ENCODE peak calls at places on chromosomes 7 and 10, in nine cellular contexts. One of them, this sample, is unnamed.

GRCh38 chr7:140541513-140542192 is 62.3 kb upstream of the MKRN1 start:
- DNase-seq in PC-3: peak
- DNase-seq in A549: peak
- DNase-seq in SK-N-SH: peak
- DNase-seq in kidney: no peak
- DNase-seq in AG04450: peak
- DNase-seq in IMR-90: peak
- DNase-seq in mammary epithelial cell: peak
- DNase-seq in brain microvascular endothelial cell: peak
- DNase-seq in this sample: peak

GRCh38 chr7:100429637-100430449 is at the start of gene MEPCE:
- DNase-seq in A549: peak
- DNase-seq in IMR-90: peak
- DNase-seq in SK-N-SH: peak
- DNase-seq in mammary epithelial cell: peak
- DNase-seq in brain microvascular endothelial cell: peak
- DNase-seq in kidney: peak
- DNase-seq in PC-3: peak
- DNase-seq in AG04450: peak
- DNase-seq in this sample: peak

GRCh38 chr10:99560277-99561126 is 27.8 kb downstream of the NKX2-3 start:
- DNase-seq in PC-3: peak
- DNase-seq in brain microvascular endothelial cell: peak
- DNase-seq in IMR-90: peak
- DNase-seq in AG04450: no peak
- DNase-seq in kidney: no peak
- DNase-seq in mammary epithelial cell: peak
- DNase-seq in SK-N-SH: peak
- DNase-seq in A549: peak
- DNase-seq in this sample: peak

GRCh38 chr10:103706760-103707159 is 148.6 kb downstream of the SH3PXD2A start:
- DNase-seq in A549: no peak
- DNase-seq in IMR-90: no peak
- DNase-seq in brain microvascular endothelial cell: no peak
- DNase-seq in SK-N-SH: peak
- DNase-seq in PC-3: no peak
- DNase-seq in kidney: no peak
- DNase-seq in mammary epithelial cell: no peak
- DNase-seq in AG04450: no peak
- DNase-seq in this sample: no peak

GRCh38 chr7:10122573-10123100 is 851.0 kb upstream of the PHF14 start:
- DNase-seq in kidney: no peak
- DNase-seq in SK-N-SH: peak
- DNase-seq in AG04450: no peak
- DNase-seq in IMR-90: no peak
- DNase-seq in brain microvascular endothelial cell: no peak
- DNase-seq in A549: no peak
- DNase-seq in mammary epithelial cell: no peak
- DNase-seq in PC-3: no peak
- DNase-seq in this sample: no peak

GRCh38 chr7:103573479-103574058 is 127.6 kb upstream of the SLC26A5 start:
- DNase-seq in mammary epithelial cell: peak
- DNase-seq in SK-N-SH: peak
- DNase-seq in PC-3: peak
- DNase-seq in AG04450: no peak
- DNase-seq in A549: peak
- DNase-seq in brain microvascular endothelial cell: no peak
- DNase-seq in kidney: no peak
- DNase-seq in IMR-90: peak
- DNase-seq in this sample: peak

GRCh38 chr7:106010866-106011265 is 47.8 kb downstream of the CDHR3 start:
- DNase-seq in AG04450: no peak
- DNase-seq in IMR-90: peak
- DNase-seq in A549: no peak
- DNase-seq in SK-N-SH: no peak
- DNase-seq in kidney: no peak
- DNase-seq in mammary epithelial cell: no peak
- DNase-seq in PC-3: no peak
- DNase-seq in brain microvascular endothelial cell: peak
- DNase-seq in this sample: no peak

GRCh38 chr7:103632972-103633371 is 187.0 kb upstream of the SLC26A5 start:
- DNase-seq in IMR-90: peak
- DNase-seq in mammary epithelial cell: peak
- DNase-seq in brain microvascular endothelial cell: no peak
- DNase-seq in PC-3: peak
- DNase-seq in AG04450: no peak
- DNase-seq in kidney: no peak
- DNase-seq in A549: no peak
- DNase-seq in SK-N-SH: no peak
- DNase-seq in this sample: peak

GRCh38 chr10:29861811-29862505 is 197.4 kb downstream of the JCAD start:
- DNase-seq in A549: no peak
- DNase-seq in IMR-90: no peak
- DNase-seq in mammary epithelial cell: peak
- DNase-seq in brain microvascular endothelial cell: no peak
- DNase-seq in SK-N-SH: no peak
- DNase-seq in PC-3: peak
- DNase-seq in kidney: no peak
- DNase-seq in AG04450: no peak
- DNase-seq in this sample: peak

GRCh38 chr7:128148676-128149075 is 92.4 kb upstream of the LEP start:
- DNase-seq in SK-N-SH: no peak
- DNase-seq in PC-3: peak
- DNase-seq in IMR-90: no peak
- DNase-seq in mammary epithelial cell: no peak
- DNase-seq in brain microvascular endothelial cell: no peak
- DNase-seq in kidney: no peak
- DNase-seq in A549: no peak
- DNase-seq in AG04450: no peak
- DNase-seq in this sample: no peak

GRCh38 chr7:140722254-140722653 is 25.7 kb downstream of the NDUFB2 start:
- DNase-seq in A549: no peak
- DNase-seq in SK-N-SH: no peak
- DNase-seq in IMR-90: no peak
- DNase-seq in mammary epithelial cell: no peak
- DNase-seq in brain microvascular endothelial cell: no peak
- DNase-seq in AG04450: no peak
- DNase-seq in PC-3: no peak
- DNase-seq in kidney: no peak
- DNase-seq in this sample: no peak

GRCh38 chr7:137715546-137715945 is 131.2 kb downstream of the DGKI start:
- DNase-seq in SK-N-SH: no peak
- DNase-seq in mammary epithelial cell: peak
- DNase-seq in brain microvascular endothelial cell: no peak
- DNase-seq in AG04450: no peak
- DNase-seq in IMR-90: peak
- DNase-seq in kidney: no peak
- DNase-seq in PC-3: no peak
- DNase-seq in A549: no peak
- DNase-seq in this sample: no peak

GRCh38 chr10:15123749-15124184 is 26.6 kb downstream of the RPP38 start:
- DNase-seq in IMR-90: peak
- DNase-seq in AG04450: peak
- DNase-seq in kidney: no peak
- DNase-seq in mammary epithelial cell: peak
- DNase-seq in SK-N-SH: no peak
- DNase-seq in brain microvascular endothelial cell: peak
- DNase-seq in PC-3: peak
- DNase-seq in A549: no peak
- DNase-seq in this sample: peak

GRCh38 chr7:85023066-85023687 is 163.7 kb downstream of the SEMA3D start:
- DNase-seq in PC-3: peak
- DNase-seq in brain microvascular endothelial cell: peak
- DNase-seq in AG04450: peak
- DNase-seq in IMR-90: peak
- DNase-seq in kidney: no peak
- DNase-seq in SK-N-SH: no peak
- DNase-seq in A549: peak
- DNase-seq in mammary epithelial cell: peak
- DNase-seq in this sample: no peak

GRCh38 chr7:143901360-143901709 is 641 bp downstream of the TCAF1 start:
- DNase-seq in brain microvascular endothelial cell: peak
- DNase-seq in kidney: peak
- DNase-seq in IMR-90: peak
- DNase-seq in PC-3: no peak
- DNase-seq in SK-N-SH: no peak
- DNase-seq in mammary epithelial cell: no peak
- DNase-seq in A549: no peak
- DNase-seq in AG04450: no peak
- DNase-seq in this sample: no peak

GRCh38 chr7:143906176-143906575 is 4.2 kb upstream of the TCAF1 start:
- DNase-seq in mammary epithelial cell: no peak
- DNase-seq in brain microvascular endothelial cell: no peak
- DNase-seq in kidney: no peak
- DNase-seq in AG04450: no peak
- DNase-seq in SK-N-SH: no peak
- DNase-seq in IMR-90: no peak
- DNase-seq in PC-3: no peak
- DNase-seq in A549: no peak
- DNase-seq in this sample: no peak

GRCh38 chr7:143898810-143899209 is 3.2 kb downstream of the TCAF1 start:
- DNase-seq in brain microvascular endothelial cell: no peak
- DNase-seq in PC-3: no peak
- DNase-seq in AG04450: no peak
- DNase-seq in mammary epithelial cell: no peak
- DNase-seq in A549: no peak
- DNase-seq in IMR-90: no peak
- DNase-seq in kidney: no peak
- DNase-seq in SK-N-SH: no peak
- DNase-seq in this sample: no peak

GRCh38 chr7:143900230-143900766 is 1.7 kb downstream of the TCAF1 start:
- DNase-seq in IMR-90: peak
- DNase-seq in mammary epithelial cell: peak
- DNase-seq in PC-3: peak
- DNase-seq in A549: no peak
- DNase-seq in SK-N-SH: no peak
- DNase-seq in AG04450: no peak
- DNase-seq in brain microvascular endothelial cell: peak
- DNase-seq in kidney: peak
- DNase-seq in this sample: no peak

GRCh38 chr7:143901710-143902587 is at the start of gene TCAF1:
- DNase-seq in SK-N-SH: peak
- DNase-seq in kidney: peak
- DNase-seq in AG04450: peak
- DNase-seq in mammary epithelial cell: peak
- DNase-seq in PC-3: peak
- DNase-seq in A549: peak
- DNase-seq in IMR-90: peak
- DNase-seq in brain microvascular endothelial cell: peak
- DNase-seq in this sample: peak
- TF ChIP-seq CTCF in SK-N-SH: peak
- TF ChIP-seq CTCF in kidney: peak
- TF ChIP-seq CTCF in AG04450: peak
- TF ChIP-seq CTCF in mammary epithelial cell: peak
- TF ChIP-seq CTCF in PC-3: peak
- TF ChIP-seq CTCF in A549: peak
- TF ChIP-seq CTCF in IMR-90: peak
- TF ChIP-seq CTCF in brain microvascular endothelial cell: peak
- TF ChIP-seq CTCF in this sample: peak

DNA sequence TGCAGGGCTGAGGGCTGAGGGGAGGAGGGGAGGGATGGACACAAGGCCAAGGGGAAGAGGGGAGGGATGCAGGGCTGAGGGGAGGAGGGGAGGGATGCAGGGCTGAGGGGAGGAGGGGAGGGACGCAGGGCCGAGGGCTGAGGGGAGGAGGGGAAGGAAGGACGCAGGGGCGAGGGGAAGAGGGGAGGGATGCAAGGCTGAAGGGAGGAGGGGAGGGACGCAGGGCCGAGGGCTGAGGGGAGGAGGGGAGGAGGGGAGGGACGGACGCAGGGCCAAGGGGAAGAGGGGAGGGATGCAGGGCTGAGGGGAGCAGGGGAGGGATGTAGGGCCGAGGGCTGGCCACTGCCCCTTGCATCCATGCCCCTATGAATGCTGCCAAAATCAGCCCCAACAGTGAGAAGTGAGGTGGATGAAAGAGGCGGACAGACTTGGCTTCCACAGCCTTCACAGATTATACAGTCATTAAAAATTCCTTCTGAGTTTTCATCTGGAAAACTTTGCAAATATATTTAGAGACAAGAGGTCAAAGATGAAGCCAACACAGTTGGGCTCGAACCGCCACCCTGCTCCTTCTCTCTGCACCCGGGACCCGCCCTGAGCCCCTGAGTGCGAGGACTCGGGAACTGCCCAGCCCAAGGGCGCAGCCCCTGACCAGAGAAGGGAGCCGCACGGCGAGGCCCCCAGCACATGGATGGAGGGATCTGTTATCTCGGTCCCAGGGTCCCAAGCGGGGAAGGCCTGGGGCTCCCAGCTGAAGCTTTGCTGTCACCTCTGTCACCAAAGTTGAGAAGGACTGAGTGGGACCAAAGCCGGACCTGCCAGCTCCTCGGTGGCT is 65.8 kb downstream of the DIP2C start:
- DNase-seq in IMR-90: no peak
- DNase-seq in SK-N-SH: no peak
- DNase-seq in A549: no peak
- DNase-seq in brain microvascular endothelial cell: no peak
- DNase-seq in AG04450: no peak
- DNase-seq in PC-3: no peak
- DNase-seq in mammary epithelial cell: no peak
- DNase-seq in kidney: peak
- DNase-seq in this sample: no peak
- H3K27ac ChIP-seq in IMR-90: no peak
- H3K27ac ChIP-seq in SK-N-SH: no peak
- H3K27ac ChIP-seq in A549: no peak
- H3K27ac ChIP-seq in brain microvascular endothelial cell: peak
- H3K27ac ChIP-seq in AG04450: peak
- H3K27ac ChIP-seq in PC-3: no peak
- H3K27ac ChIP-seq in mammary epithelial cell: no peak
- H3K27ac ChIP-seq in kidney: peak
- H3K27ac ChIP-seq in this sample: no peak

DNA sequence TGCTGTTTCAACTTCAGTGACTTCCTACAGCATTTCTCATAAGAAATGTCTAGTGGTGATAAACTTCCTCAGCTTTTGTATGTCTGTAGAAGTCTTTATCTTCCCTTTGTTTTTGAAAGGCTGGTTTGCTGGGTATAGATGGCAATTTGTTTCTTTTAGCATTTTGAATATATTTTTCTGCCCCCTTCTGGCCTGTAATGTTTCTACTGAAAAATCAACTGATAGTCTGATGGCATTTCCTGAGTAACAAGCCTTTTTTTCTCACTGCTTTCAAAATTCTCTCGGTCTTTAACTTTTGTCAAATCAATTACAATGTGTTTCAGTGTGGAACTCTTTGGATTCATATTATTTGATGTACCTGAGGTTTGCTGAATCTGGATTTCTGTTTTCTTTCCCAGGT is 487.1 kb downstream of the ATRNL1 start:
- DNase-seq in A549: no peak
- DNase-seq in mammary epithelial cell: no peak
- DNase-seq in brain microvascular endothelial cell: no peak
- DNase-seq in PC-3: no peak
- DNase-seq in IMR-90: no peak
- DNase-seq in AG04450: no peak
- DNase-seq in SK-N-SH: no peak
- DNase-seq in kidney: no peak
- DNase-seq in this sample: no peak
- TF ChIP-seq CTCF in A549: no peak
- TF ChIP-seq CTCF in mammary epithelial cell: no peak
- TF ChIP-seq CTCF in brain microvascular endothelial cell: no peak
- TF ChIP-seq CTCF in PC-3: no peak
- TF ChIP-seq CTCF in IMR-90: no peak
- TF ChIP-seq CTCF in AG04450: no peak
- TF ChIP-seq CTCF in SK-N-SH: no peak
- TF ChIP-seq CTCF in kidney: no peak
- TF ChIP-seq CTCF in this sample: peak

GRCh38 chr7:143382791-143383641 is 1.9 kb downstream of the ZYX start:
- DNase-seq in mammary epithelial cell: no peak
- DNase-seq in A549: no peak
- DNase-seq in IMR-90: no peak
- DNase-seq in brain microvascular endothelial cell: no peak
- DNase-seq in SK-N-SH: no peak
- DNase-seq in kidney: peak
- DNase-seq in AG04450: no peak
- DNase-seq in PC-3: no peak
- DNase-seq in this sample: no peak
- H3K27ac ChIP-seq in mammary epithelial cell: peak
- H3K27ac ChIP-seq in A549: peak
- H3K27ac ChIP-seq in IMR-90: peak
- H3K27ac ChIP-seq in brain microvascular endothelial cell: peak
- H3K27ac ChIP-seq in SK-N-SH: peak
- H3K27ac ChIP-seq in kidney: no peak
- H3K27ac ChIP-seq in AG04450: peak
- H3K27ac ChIP-seq in PC-3: no peak
- H3K27ac ChIP-seq in this sample: no peak